ENCODE peak calls at places on chromosomes 4 and X, in five cellular contexts. C is HepG2, N is K562, R is upper lobe of left lung, J is right cardiac atrium. U is an unnamed sample.

GRCh38 chr4:151948351-151949016 is 187.7 kb upstream of the GATB start:
- ATAC-seq in C (no peak), N (no peak), R (no peak), J (no peak), U (no peak)

GRCh38 chr4:158778065-158778711 is 9.4 kb downstream of the FNIP2 start:
- ATAC-seq in C (no peak), N (no peak), R (no peak), J (no peak), U (no peak)

GRCh38 chrX:42746606-42747005 is 31.4 kb downstream of the PPP1R2C start:
- ATAC-seq in C (no peak), N (no peak), R (no peak), J (peak; percentile 78), U (no peak)

GRCh38 chr4:166252487-166253402 is 379.7 kb downstream of the TLL1 start:
- ATAC-seq in C (peak; percentile 47), N (no peak), R (no peak), J (no peak), U (no peak)

GRCh38 chr4:145071560-145071959 is 26.4 kb downstream of the ANAPC10 start:
- ATAC-seq in C (no peak), N (no peak), R (no peak), J (no peak), U (no peak)

GRCh38 chrX:32538554-32538953 is 672.8 kb downstream of the DMD start:
- ATAC-seq in C (no peak), N (no peak), R (no peak), J (no peak), U (no peak)

GRCh38 chr4:10023050-10023419 is 1.7 kb upstream of the SLC2A9 start:
- ATAC-seq in C (no peak), N (no peak), R (no peak), J (no peak), U (no peak)

GRCh38 chr4:172515266-172515879 is 653.2 kb upstream of the GALNT7 start:
- ATAC-seq in C (no peak), N (no peak), R (no peak), J (no peak), U (no peak)

GRCh38 chr4:8297141-8297601 is 27.6 kb downstream of the HTRA3 start:
- ATAC-seq in C (peak; percentile 20), N (peak; percentile 23), R (no peak), J (peak; percentile 18), U (peak; percentile 31)

GRCh38 chr4:8135666-8136065 is 22.9 kb downstream of the ABLIM2 start:
- ATAC-seq in C (no peak), N (no peak), R (no peak), J (peak; percentile 86), U (no peak)

GRCh38 chr4:22190855-22191254 is 242.3 kb upstream of the KCNIP4 start:
- ATAC-seq in C (no peak), N (no peak), R (no peak), J (no peak), U (no peak)

GRCh38 chr4:124947622-124948265 is 235.2 kb upstream of the ANKRD50 start:
- ATAC-seq in C (no peak), N (no peak), R (no peak), J (no peak), U (no peak)
- H3K4me1 ChIP-seq in C (no peaks in the 10 kb centered on the region), N (no peaks in the 10 kb centered on the region), R (peaks cover 7% of the 10 kb centered on the region), J (no peaks in the 10 kb centered on the region), U (no peaks in the 10 kb centered on the region)

GRCh38 chrX:156004256-156004655 is 6.8 kb downstream of the IL9R start:
- ATAC-seq in C (no peak), N (no peak), R (no peak), J (no peak), U (no peak)

GRCh38 chrX:156002517-156002916 is 5.0 kb downstream of the IL9R start:
- ATAC-seq in C (no peak), N (peak; percentile 75), R (no peak), J (no peak), U (no peak)

GRCh38 chrX:156003486-156004185 is 6.1 kb downstream of the IL9R start:
- ATAC-seq in C (no peak), N (no peak), R (no peak), J (no peak), U (no peak)

GRCh38 chrX:156004740-156005139 is 7.2 kb downstream of the IL9R start:
- ATAC-seq in C (no peak), N (no peak), R (no peak), J (no peak), U (no peak)

GRCh38 chrX:156005144-156005543 is 7.6 kb downstream of the IL9R start:
- ATAC-seq in C (no peak), N (no peak), R (no peak), J (no peak), U (no peak)
- H3K9me3 ChIP-seq in C (no peaks in the 10 kb centered on the region), N (no peaks in the 10 kb centered on the region), R (no peaks in the 10 kb centered on the region), J (no peaks in the 10 kb centered on the region), U (no peaks in the 10 kb centered on the region)

GRCh38 chr4:162011039-162011438 is 152.8 kb downstream of the FSTL5 start:
- ATAC-seq in C (no peak), N (no peak), R (no peak), J (no peak), U (no peak)

GRCh38 chr4:162017863-162018262 is 145.9 kb downstream of the FSTL5 start:
- ATAC-seq in C (no peak), N (no peak), R (no peak), J (no peak), U (no peak)

GRCh38 chr4:162015090-162015489 is 148.7 kb downstream of the FSTL5 start:
- ATAC-seq in C (no peak), N (no peak), R (no peak), J (no peak), U (no peak)

DNA sequence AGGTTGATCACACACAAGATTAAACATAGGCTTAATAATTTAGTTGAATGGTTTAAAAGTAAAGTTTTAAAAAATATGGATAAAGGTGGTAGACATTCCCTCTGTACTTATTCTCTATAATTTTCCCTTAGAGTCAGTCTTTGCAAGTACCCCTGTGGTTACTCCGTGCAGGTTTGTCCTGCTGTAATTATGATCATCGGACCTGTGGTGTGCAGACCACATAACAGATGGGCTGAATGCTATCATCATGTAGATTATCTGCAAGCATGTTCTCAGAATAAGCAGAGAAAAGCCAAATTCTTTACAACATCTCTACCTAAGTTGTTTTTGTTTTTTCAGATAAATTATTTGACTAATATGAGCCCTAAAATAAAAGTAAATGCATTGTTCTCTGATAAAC is 146.8 kb downstream of the FSTL5 start:
- ATAC-seq in C (no peak), N (no peak), R (no peak), J (no peak), U (no peak)
- H3K27ac ChIP-seq in C (no peak overlapping the region), N (no peak overlapping the region), R (no peak overlapping the region), J (no peak overlapping the region), U (no peak overlapping the region)

DNA sequence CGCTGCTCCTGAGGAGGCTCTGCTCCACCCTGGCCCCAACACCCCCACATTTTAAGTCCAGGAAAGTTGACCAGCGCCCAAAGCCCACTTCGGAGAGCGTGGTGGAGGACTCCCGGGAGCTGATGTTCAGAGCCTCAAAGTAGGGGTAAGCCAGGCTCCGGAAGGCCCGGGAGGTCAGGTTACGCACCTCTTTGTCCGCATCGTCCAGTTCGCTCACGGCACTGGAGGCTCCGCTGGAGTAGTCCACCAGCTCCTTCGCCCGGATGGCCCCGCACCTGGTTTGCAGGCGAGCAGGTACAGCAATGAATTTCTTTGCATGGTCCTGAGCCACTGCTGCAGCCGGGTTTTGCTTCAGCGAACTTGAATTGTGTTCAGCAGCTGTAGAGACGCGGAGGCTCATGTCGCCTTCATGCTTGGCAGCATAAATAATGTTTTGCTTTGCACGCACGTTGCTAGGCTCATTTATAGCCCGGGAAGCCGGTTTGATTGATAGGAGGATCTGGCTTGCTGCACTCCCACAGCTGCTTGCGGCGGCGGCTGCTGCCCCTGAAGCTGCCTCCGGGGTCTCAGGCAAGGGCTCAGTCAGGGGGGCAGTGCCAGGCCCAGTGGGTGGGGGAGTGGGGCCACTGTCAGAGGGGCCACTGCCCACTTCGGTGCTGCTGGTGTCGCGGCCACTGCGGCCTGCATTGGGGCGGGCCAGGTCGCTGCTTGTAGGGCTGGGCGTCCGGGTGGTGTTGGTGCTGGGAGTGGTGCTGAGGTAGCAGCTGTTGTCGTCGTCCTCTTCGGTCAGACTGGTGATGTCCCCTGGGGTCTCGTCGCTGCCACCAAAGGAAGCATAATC is 4.8 kb downstream of the C4orf54 start:
- ATAC-seq in C (no peak), N (peak; percentile 18), R (no peak), J (no peak), U (no peak)
- H3K4me1 ChIP-seq in C (no peaks in the 10 kb centered on the region), N (peaks cover 20% of the 10 kb centered on the region), R (peaks cover 4% of the 10 kb centered on the region), J (no peaks in the 10 kb centered on the region), U (no peaks in the 10 kb centered on the region)

DNA sequence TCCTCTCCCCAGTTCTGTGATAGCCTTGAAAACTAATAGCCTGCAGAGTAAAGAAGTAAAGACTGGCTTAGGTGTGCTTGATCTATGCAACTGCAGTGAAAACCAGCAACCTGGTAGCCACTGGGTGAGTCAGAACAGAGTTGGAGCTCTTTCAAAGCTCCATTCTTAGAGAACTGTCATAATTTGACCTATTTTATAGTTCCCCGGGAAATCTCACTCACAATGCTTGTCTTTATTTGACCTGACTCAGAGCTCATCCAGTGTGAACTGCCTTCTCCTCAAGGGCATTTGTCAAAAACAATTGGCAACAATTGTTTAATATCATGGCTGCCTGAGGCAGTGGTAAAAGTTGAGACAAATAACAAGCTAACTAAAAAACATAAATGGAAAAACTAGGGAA is 213.0 kb upstream of the NHS start:
- ATAC-seq in C (no peak), N (no peak), R (no peak), J (no peak), U (no peak)
- H3K9me3 ChIP-seq in C (no peaks in the 10 kb centered on the region), N (no peaks in the 10 kb centered on the region), R (peaks cover 6% of the 10 kb centered on the region), J (no peaks in the 10 kb centered on the region), U (peaks cover 6% of the 10 kb centered on the region)

U was measured in gastroesophageal sphincter.